ENCODE peak calls at places on chromosome 3, in four cellular contexts. Z is HEK293T, L is K562, S is HepG2. E is an unnamed sample.

GRCh38 chr3:58691997-58692396 is 25.4 kb upstream of the FAM3D start:
- DNase-seq in Z (no peak), S (no peak), L (no peak), E (no peak)

GRCh38 chr3:83002869-83003445 is 1241.5 kb upstream of the GBE1 start:
- DNase-seq in Z (no peak), S (no peak), L (no peak), E (no peak)

GRCh38 chr3:177930771-177931170 is 605.5 kb upstream of the KCNMB2 start:
- DNase-seq in Z (no peak), S (no peak), L (no peak), E (no peak)

GRCh38 chr3:197599089-197599765 is 43.5 kb upstream of the BDH1 start:
- DNase-seq in Z (peak), S (peak), L (peak), E (peak)

GRCh38 chr3:156251424-156251823 is 131.0 kb downstream of the KCNAB1 start:
- DNase-seq in L (no peak), Z (no peak), S (no peak), E (no peak)

GRCh38 chr3:52436500-52437106 is 8.3 kb downstream of the SEMA3G start:
- DNase-seq in S (no peak), Z (no peak), L (no peak), E (no peak)

GRCh38 chr3:69879051-69879450 is 120.5 kb upstream of the SAMMSON start:
- DNase-seq in L (no peak), Z (no peak), S (no peak), E (no peak)

GRCh38 chr3:43503067-43503728 is 118.6 kb downstream of the ANO10 start:
- DNase-seq in L (no peak), Z (no peak), S (peak), E (no peak)

GRCh38 chr3:32384938-32385337 is 6.7 kb upstream of the CMTM7 start:
- DNase-seq in S (no peak), Z (no peak), L (no peak), E (no peak)

DNA sequence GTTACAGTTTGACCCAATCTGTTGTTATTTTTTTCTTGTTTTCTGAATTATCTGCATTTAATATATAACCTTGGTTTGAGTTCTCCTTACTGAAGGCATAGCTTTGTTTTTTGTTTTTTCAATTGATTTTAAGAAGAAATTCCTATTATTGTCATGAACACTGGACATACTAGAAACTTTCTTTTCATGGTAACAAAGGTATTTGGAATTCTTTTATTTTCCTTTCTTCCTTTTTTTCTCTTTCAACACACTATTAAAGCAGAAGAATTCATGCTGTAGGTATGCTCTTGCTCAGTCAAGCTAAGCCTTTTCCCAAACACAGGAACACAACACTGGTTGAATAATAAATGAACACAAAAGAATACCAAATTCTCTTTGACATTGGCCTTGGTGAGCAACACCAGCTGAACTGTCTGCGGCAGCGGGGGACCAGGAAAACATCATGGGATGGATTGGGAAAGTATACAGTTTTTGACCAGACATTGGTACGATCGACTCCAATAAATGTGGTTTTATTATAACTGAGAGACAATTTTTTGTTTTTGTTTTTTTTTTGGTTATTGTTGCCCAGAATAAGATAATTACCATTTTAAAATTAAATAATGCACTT is 23.1 kb downstream of the U2SURP start:
- DNase-seq in L (no peak), Z (no peak), S (no peak), E (no peak)
- TF ChIP-seq ELF4 in L (no peak), Z (no peak), S (no peak), E (no peak)

GRCh38 chr3:119018690-119019463 is 15.8 kb downstream of the IGSF11 start:
- DNase-seq in Z (no peak), S (no peak), L (no peak), E (no peak)

GRCh38 chr3:119011528-119011927 is 23.1 kb downstream of the IGSF11 start:
- DNase-seq in L (no peak), S (no peak), Z (no peak), E (no peak)

GRCh38 chr3:119015942-119016341 is 18.7 kb downstream of the IGSF11 start:
- DNase-seq in L (no peak), Z (no peak), S (no peak), E (no peak)

GRCh38 chr3:119019767-119020518 is 14.7 kb downstream of the IGSF11 start:
- DNase-seq in Z (no peak), L (no peak), S (no peak), E (no peak)

DNA sequence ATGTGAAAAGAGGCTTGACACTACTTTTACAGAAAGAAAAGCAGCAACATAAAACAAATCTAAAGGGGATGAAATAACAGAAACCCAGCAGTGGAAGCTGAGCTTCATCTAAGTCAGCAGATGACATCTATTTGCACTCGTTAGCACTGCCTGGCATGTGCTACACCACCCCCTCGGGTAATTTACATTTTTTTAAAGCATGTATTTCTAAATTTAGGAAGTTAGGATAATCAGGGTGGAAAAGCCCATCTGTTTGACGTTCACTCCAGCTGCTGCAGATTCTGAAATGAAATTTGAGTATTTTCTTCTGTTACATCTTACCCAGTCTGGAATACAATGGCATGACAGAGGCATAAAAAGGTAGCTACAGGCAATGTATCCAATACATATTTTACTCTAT is 20.7 kb downstream of the IGSF11 start:
- DNase-seq in Z (no peak), L (no peak), S (no peak), E (no peak)
- TF ChIP-seq ELF4 in Z (no peak), L (no peak), S (no peak), E (no peak)

GRCh38 chr3:187678869-187679268 is 8.7 kb upstream of the SST start:
- DNase-seq in S (peak), L (peak), Z (peak), E (peak)
- TF ChIP-seq ELF4 in S (no peak), L (no peak), Z (no peak), E (no peak)

DNA sequence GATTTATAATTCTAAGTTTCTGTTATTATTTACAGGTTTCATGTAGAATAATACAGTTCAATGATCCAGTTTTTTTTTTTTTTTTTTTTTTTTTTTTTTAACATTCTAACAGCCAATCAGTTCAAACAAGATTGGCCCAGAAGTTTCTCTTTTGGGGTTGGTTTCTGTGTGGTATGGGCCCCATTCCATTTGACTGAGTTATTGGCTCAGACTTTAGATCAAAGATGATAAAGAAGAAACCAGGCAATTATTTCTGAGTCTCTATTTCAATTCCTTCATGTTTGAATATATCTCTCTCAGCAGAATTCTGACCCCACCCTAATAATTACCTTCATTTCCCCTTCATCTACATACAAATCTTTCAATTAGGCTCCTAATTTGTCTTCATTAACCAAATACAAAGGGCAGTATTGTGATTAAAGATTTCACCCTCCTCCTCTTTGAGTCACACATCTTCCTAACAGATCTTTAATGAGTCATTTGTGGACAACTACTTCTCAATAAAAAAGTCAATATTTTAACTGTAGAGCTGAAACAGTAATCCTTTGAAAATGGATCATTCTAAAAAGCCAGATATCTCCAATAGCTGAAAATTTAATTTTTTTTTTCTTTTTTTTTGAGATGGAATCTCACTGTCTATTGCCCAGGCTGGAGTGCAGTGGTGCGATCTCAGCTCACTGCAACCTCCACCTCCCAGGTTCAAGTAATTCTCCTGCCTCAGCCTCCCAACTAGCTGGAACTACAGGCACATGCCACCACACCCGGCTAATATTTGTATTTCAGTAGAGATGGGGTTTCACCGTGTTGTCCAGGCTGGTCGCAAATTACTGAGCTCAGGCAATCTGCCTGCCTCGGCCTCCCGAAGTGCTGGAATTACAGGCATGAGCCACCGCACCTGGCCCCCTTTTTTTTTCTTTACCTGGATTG is 878.8 kb downstream of the NAALADL2 start:
- DNase-seq in Z (no peak), L (no peak), S (no peak), E (no peak)
- TF ChIP-seq ELF4 in Z (no peak), L (no peak), S (no peak), E (no peak)

GRCh38 chr3:45938043-45938435 is 5.2 kb upstream of the CXCR6 start:
- DNase-seq in L (no peak), Z (no peak), S (no peak), E (no peak)

GRCh38 chr3:45938858-45939257 is 4.4 kb upstream of the CXCR6 start:
- DNase-seq in Z (peak), S (peak), L (peak), E (peak)

GRCh38 chr3:45940781-45941365 is 2.4 kb upstream of the CXCR6 start:
- DNase-seq in Z (no peak), L (no peak), S (no peak), E (no peak)

GRCh38 chr3:45940004-45940780 is 3.1 kb upstream of the CXCR6 start:
- DNase-seq in S (no peak), Z (no peak), L (no peak), E (no peak)

DNA sequence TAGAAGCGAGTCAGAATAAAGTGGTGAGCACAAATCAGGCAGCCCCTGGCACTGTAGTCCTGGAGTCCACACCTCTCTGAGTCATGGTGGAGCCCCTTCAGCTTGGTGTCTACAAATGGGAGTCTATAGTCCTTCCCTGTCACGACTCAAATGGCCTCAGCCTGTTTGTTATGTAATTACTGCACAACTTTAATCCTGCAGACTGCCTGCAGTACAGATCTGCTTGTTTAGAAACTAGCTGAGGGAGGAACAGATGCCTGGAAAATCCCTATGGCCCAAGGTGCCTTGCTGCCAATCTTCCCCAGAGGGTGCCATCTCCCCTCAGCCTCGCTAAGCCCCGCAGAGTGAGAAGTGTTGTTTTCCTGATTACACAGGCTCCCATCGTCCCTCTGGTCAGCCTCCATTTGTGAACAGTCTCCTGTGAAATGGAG is 3.9 kb upstream of the CXCR6 start:
- DNase-seq in L (no peak), S (no peak), Z (no peak), E (no peak)
- TF ChIP-seq ELF4 in L (no peak), S (no peak), Z (no peak), E (no peak)

DNA sequence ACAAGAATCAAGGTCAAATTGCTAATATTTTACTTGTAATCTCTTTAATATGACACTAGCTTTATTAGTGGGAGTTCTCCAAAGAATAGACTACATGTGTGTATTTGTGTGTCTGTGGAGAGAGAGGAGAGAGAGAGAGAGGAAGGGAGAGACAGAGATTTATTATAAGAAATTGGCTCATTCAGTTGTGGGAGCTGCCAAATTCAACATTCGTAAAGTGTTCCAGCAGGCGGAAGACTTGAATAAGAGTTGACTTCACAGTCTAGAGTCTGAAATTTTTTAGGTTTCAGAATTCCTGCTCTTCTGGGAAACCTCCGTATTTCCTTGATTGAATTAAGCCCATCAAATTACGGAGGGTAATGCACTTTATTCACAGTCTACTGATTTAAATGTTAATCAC is 4.7 kb upstream of the CLDN1 start:
- DNase-seq in Z (no peak), L (no peak), S (no peak), E (no peak)
- TF ChIP-seq ELF4 in Z (no peak), L (no peak), S (no peak), E (no peak)

E was measured in WTC11.